ENCODE peak calls at places on chromosome 16, in eight cellular contexts. Q is A549, W is PC-3, U is neural progenitor cell, I is AG10803, X is SK-N-SH, J is DND-41, F is heart right ventricle. C is an unnamed sample.

GRCh38 chr16:68146583-68146982 is 61.4 kb downstream of the NFATC3 start:
- DNase-seq in I (peak), F (no peak), X (peak), W (no peak), Q (no peak), J (no peak), U (no peak), C (no peak)

GRCh38 chr16:53773881-53774280 is 69.9 kb downstream of the FTO start:
- DNase-seq in J (no peak), U (no peak), F (no peak), W (no peak), Q (no peak), X (no peak), I (peak), C (no peak)

GRCh38 chr16:23905027-23905426 is 69.2 kb downstream of the PRKCB start:
- DNase-seq in I (peak), U (peak), J (no peak), W (peak), Q (peak), F (no peak), X (no peak), C (peak)

GRCh38 chr16:53257001-53257400 is 177.3 kb upstream of the RBL2 start:
- DNase-seq in X (no peak), I (peak), J (no peak), Q (no peak), U (no peak), W (peak), F (no peak), C (no peak)

GRCh38 chr16:90027611-90028010 is 8.4 kb upstream of the DBNDD1 start:
- DNase-seq in F (no peak), I (no peak), J (no peak), Q (no peak), W (no peak), U (no peak), X (no peak), C (no peak)

GRCh38 chr16:68590201-68590994 is 51.3 kb downstream of the ZFP90 start:
- DNase-seq in X (peak), J (peak), I (peak), U (peak), Q (peak), W (peak), F (no peak), C (peak)

GRCh38 chr16:64907844-64908243 is 214.0 kb downstream of the CDH11 start:
- DNase-seq in U (no peak), W (no peak), X (peak), Q (no peak), J (no peak), F (no peak), I (no peak), C (no peak)

GRCh38 chr16:4443986-4444385 is 18.3 kb downstream of the DNAJA3 start:
- DNase-seq in U (no peak), J (no peak), F (no peak), X (no peak), Q (no peak), W (no peak), I (no peak), C (no peak)

GRCh38 chr16:87587636-87588035 is 14.7 kb upstream of the JPH3 start:
- DNase-seq in Q (no peak), F (no peak), I (no peak), J (no peak), X (no peak), U (no peak), W (no peak), C (no peak)

GRCh38 chr16:48350716-48351115 is 34.5 kb downstream of the SIAH1 start:
- DNase-seq in F (no peak), J (no peak), W (peak), I (no peak), Q (no peak), U (no peak), X (no peak), C (no peak)

GRCh38 chr16:86571197-86571915 is 4.7 kb downstream of the FOXC2 start:
- DNase-seq in X (no peak), F (no peak), Q (no peak), U (no peak), J (no peak), I (no peak), W (no peak), C (no peak)

DNA sequence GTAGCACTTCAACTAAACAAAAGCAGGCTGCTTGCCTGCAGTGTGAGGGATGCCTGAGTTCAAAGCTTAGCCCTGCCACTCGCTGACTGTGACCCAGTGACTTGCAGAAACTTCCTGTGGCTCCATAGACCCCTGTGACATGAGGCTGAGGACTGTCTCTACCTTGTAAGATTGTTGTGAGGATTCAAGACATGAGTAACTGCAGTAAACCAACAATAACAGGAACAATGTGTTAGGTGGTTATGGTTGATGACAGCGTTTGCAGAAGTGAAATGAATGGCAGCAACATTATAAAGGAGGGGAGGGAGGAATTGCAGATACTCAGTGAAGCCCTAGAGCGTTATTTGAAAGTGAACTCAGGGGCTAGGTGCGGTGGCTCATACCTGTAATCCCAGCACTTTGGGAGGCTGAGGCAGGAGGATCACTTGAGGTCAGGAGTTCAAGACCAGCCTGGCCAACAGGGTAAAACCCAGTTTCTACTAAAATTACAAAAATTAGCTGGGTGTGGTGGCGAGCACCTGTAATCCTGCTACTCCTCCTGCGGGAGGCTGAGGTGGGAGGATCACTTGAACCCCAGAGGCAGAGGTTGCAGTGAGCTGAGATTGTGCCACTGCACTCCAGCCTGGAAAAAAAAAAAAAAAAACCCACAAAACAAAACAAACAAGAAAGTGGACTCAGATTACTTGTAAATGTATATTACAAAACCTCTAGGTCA is 33.5 kb upstream of the EMP2 start:
- DNase-seq in U (no peak), W (no peak), J (no peak), Q (no peak), X (no peak), F (no peak), I (no peak), C (no peak)
- TF ChIP-seq CTCF in U (no peak), W (no peak), J (no peak), Q (no peak), X (no peak), F (no peak), I (no peak), C (no peak)

GRCh38 chr16:57829969-57830360 is 27.7 kb upstream of the KIFC3 start:
- DNase-seq in Q (no peak), F (no peak), I (no peak), U (no peak), J (no peak), X (no peak), W (no peak), C (no peak)

GRCh38 chr16:57826706-57827625 is 24.7 kb upstream of the KIFC3 start:
- DNase-seq in J (no peak), I (no peak), U (no peak), X (no peak), W (no peak), Q (no peak), F (no peak), C (no peak)

GRCh38 chr16:57826040-57826434 is 23.7 kb upstream of the KIFC3 start:
- DNase-seq in W (no peak), F (no peak), I (no peak), Q (no peak), U (no peak), J (no peak), X (no peak), C (no peak)

GRCh38 chr16:57830890-57831484 is 28.7 kb upstream of the KIFC3 start:
- DNase-seq in U (no peak), I (no peak), F (no peak), Q (no peak), J (no peak), W (no peak), X (no peak), C (no peak)

GRCh38 chr16:57828272-57829161 is 26.2 kb upstream of the KIFC3 start:
- DNase-seq in J (no peak), U (no peak), F (no peak), Q (no peak), X (no peak), I (no peak), W (no peak), C (no peak)
- TF ChIP-seq CTCF in J (no peak), U (no peak), F (no peak), Q (no peak), X (no peak), I (no peak), W (no peak), C (no peak)

GRCh38 chr16:80577485-80578280 is 36.9 kb downstream of the DYNLRB2 start:
- DNase-seq in X (no peak), W (no peak), J (no peak), F (no peak), U (no peak), Q (no peak), I (no peak), C (no peak)

GRCh38 chr16:80585764-80586163 is 45.0 kb downstream of the DYNLRB2 start:
- DNase-seq in J (no peak), Q (no peak), W (no peak), U (no peak), F (no peak), I (no peak), X (no peak), C (no peak)

GRCh38 chr16:80583466-80583865 is 42.7 kb downstream of the DYNLRB2 start:
- DNase-seq in U (no peak), J (no peak), F (peak), I (peak), Q (no peak), W (peak), X (no peak), C (no peak)

GRCh38 chr16:80576343-80576912 is 35.6 kb downstream of the DYNLRB2 start:
- DNase-seq in W (no peak), X (no peak), I (no peak), F (no peak), U (no peak), J (no peak), Q (no peak), C (no peak)

GRCh38 chr16:80580109-80580832 is 39.5 kb downstream of the DYNLRB2 start:
- DNase-seq in X (no peak), J (no peak), W (peak), U (no peak), Q (no peak), F (no peak), I (peak), C (no peak)
- TF ChIP-seq CTCF in X (no peak), J (no peak), W (no peak), U (no peak), Q (no peak), F (no peak), I (no peak), C (no peak)

GRCh38 chr16:318628-319027 is 33.9 kb downstream of the AXIN1 start:
- DNase-seq in F (no peak), U (peak), Q (peak), J (no peak), W (no peak), I (no peak), X (peak), C (no peak)
- TF ChIP-seq CTCF in F (no peak), U (peak), Q (no peak), J (peak), W (peak), I (no peak), X (no peak), C (no peak)

DNA sequence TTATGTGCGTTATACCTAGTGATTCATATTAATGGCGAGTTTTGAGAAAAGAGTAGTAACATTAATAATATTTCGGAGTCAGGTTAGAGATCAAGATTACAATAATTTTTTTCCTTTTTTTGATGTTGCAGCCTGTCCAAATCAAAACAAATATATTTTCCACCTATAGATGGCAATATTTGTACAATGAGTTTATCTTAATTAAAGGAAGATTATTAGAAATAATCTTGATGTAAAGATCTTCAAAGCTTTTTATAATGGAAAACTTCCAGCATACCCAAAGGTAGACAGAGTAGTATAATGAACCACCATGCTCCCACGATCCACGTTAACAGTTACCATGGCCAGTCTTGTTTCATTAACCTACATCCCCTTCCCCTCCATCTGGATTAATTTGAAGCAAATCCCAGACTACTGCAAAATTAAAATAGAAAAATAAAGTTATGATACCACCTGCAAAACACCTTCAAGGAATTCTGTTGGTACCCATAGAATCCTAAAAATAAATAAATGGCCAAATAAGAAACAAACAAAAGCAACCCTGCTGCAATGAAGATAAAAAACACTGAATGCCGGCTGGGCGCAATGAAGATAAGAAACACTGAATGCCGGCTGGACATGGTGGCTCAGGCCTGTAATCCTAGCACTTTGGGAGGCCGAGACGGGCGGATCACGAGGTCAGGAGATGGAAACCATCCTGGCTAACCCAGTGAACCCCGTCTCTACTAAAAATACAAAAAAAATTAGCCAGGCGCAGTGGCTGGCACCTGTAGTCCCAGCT is 46.5 kb upstream of the GINS3 start:
- DNase-seq in F (no peak), U (no peak), I (no peak), W (peak), Q (no peak), X (no peak), J (no peak), C (no peak)
- TF ChIP-seq CTCF in F (peak), U (peak), I (peak), W (peak), Q (peak), X (peak), J (peak), C (peak)

GRCh38 chr16:66267287-66268137 is 99.0 kb upstream of the CDH5 start:
- DNase-seq in F (no peak), Q (no peak), X (no peak), U (no peak), J (no peak), I (no peak), W (no peak), C (no peak)

GRCh38 chr16:66265106-66265415 is 101.4 kb upstream of the CDH5 start:
- DNase-seq in W (no peak), X (no peak), U (no peak), Q (no peak), I (no peak), F (no peak), J (no peak), C (peak)

GRCh38 chr16:66264311-66265105 is 102.0 kb upstream of the CDH5 start:
- DNase-seq in Q (no peak), X (no peak), I (no peak), U (no peak), W (no peak), F (no peak), J (no peak), C (no peak)

GRCh38 chr16:66265556-66266133 is 100.8 kb upstream of the CDH5 start:
- DNase-seq in W (no peak), X (no peak), I (no peak), J (no peak), U (no peak), F (no peak), Q (no peak), C (no peak)

GRCh38 chr16:66266436-66267286 is 99.8 kb upstream of the CDH5 start:
- DNase-seq in W (no peak), Q (no peak), U (peak), F (peak), X (peak), I (peak), J (no peak), C (peak)
- TF ChIP-seq CTCF in W (no peak), Q (no peak), U (no peak), F (no peak), X (no peak), I (peak), J (no peak), C (no peak)

GRCh38 chr16:50818380-50818779 is 76.5 kb downstream of the CYLD start:
- DNase-seq in I (no peak), Q (no peak), U (no peak), F (no peak), X (no peak), W (no peak), J (no peak), C (no peak)

GRCh38 chr16:50819706-50820105 is 77.8 kb downstream of the CYLD start:
- DNase-seq in I (no peak), J (no peak), W (no peak), X (no peak), U (no peak), Q (no peak), F (no peak), C (no peak)

GRCh38 chr16:50820225-50820624 is 78.3 kb downstream of the CYLD start:
- DNase-seq in X (no peak), I (no peak), Q (no peak), J (no peak), F (no peak), U (no peak), W (no peak), C (no peak)

GRCh38 chr16:50822671-50823070 is 80.8 kb downstream of the CYLD start:
- DNase-seq in F (no peak), J (no peak), X (no peak), Q (no peak), I (no peak), W (no peak), U (no peak), C (no peak)

DNA sequence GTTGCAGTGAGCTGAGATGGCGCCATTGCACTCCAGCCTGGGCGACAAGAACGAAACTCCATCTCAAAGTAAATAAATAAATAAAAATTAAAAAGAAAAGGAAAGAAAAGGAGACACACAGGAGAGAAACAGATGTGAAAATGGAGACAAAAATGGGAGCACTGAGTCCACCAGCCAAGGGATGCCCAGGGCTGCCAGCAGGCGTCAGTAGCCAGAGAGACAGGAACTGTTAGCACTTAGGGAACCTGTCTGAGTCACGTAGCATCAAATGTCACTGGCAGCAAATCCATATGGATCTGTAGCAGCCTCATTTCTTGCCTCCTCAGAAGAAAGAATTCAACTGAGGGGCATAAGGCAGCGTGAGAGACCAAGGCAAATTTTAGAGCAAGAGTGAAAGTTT is 79.7 kb downstream of the CYLD start:
- DNase-seq in J (no peak), W (peak), Q (no peak), F (no peak), I (no peak), U (no peak), X (no peak), C (no peak)
- TF ChIP-seq CTCF in J (no peak), W (peak), Q (no peak), F (no peak), I (peak), U (peak), X (peak), C (no peak)

C was measured in mesothelial cell of epicardium.